ENCODE peak calls at places on chromosome 19, in ten cellular contexts. A is thyroid gland, W is right lobe of liver, F is aorta, P is colonic mucosa, B is ascending aorta, K is endodermal cell, S is neuronal stem cell, L is heart left ventricle, O is esophagus squamous epithelium. R is an unnamed sample. For H3K36me3, the result is how much of the 10 kb centered on the place peaks cover.

GRCh38 chr19:31340059-31341025 is 8.9 kb downstream of the TSHZ3 start:
- DNase-seq in A (peak), W (no peak), F (no peak), P (no peak), B (no peak), K (no peak), S (no peak), L (no peak), O (no peak), R (no peak)

GRCh38 chr19:35693835-35694599 is 10.3 kb upstream of the ZBTB32 start:
- DNase-seq in A (peak), W (peak), F (peak), P (peak), B (peak), K (peak), S (peak), L (peak), O (peak), R (peak)

GRCh38 chr19:47433121-47433520 is 13.8 kb upstream of the MEIS3 start:
- DNase-seq in A (no peak), W (no peak), F (no peak), P (no peak), B (no peak), K (no peak), S (no peak), L (no peak), O (no peak), R (no peak)

GRCh38 chr19:30807263-30807662 is 435.1 kb downstream of the ZNF536 start:
- DNase-seq in A (no peak), W (no peak), F (no peak), P (no peak), B (no peak), K (no peak), S (no peak), L (no peak), O (no peak), R (no peak)

GRCh38 chr19:36169084-36169760 is 17.0 kb upstream of the COX7A1 start:
- DNase-seq in A (peak), W (no peak), F (no peak), P (peak), B (no peak), K (no peak), S (no peak), L (peak), O (no peak), R (peak)

GRCh38 chr19:16104722-16105121 is 7.0 kb upstream of the RAB8A start:
- DNase-seq in A (no peak), W (no peak), F (no peak), P (no peak), B (no peak), K (no peak), S (no peak), L (no peak), O (no peak), R (no peak)

GRCh38 chr19:34171877-34172660 is at the start of gene LSM14A:
- DNase-seq in A (peak), W (peak), F (peak), P (peak), B (peak), K (peak), S (peak), L (peak), O (peak), R (peak)

GRCh38 chr19:43527860-43528622 is 1.0 kb upstream of the ETHE1 start:
- DNase-seq in A (peak), W (no peak), F (no peak), P (peak), B (no peak), K (no peak), S (no peak), L (no peak), O (no peak), R (peak)

GRCh38 chr19:33098023-33098652 is 17.2 kb downstream of the GPATCH1 start:
- DNase-seq in A (no peak), W (peak), F (no peak), P (no peak), B (no peak), K (no peak), S (no peak), L (no peak), O (no peak), R (no peak)

GRCh38 chr19:35222373-35223005 is 6.0 kb downstream of the FAM187B start:
- DNase-seq in A (no peak), W (peak), F (no peak), P (no peak), B (no peak), K (no peak), S (no peak), L (no peak), O (no peak), R (no peak)

GRCh38 chr19:35663981-35664380 is 2.3 kb upstream of the UPK1A start:
- DNase-seq in A (no peak), W (no peak), F (no peak), P (no peak), B (no peak), K (no peak), S (no peak), L (no peak), O (no peak), R (no peak)

GRCh38 chr19:3125900-3126524 is 9.8 kb upstream of the GNA15 start:
- DNase-seq in A (peak), W (peak), F (no peak), P (peak), B (no peak), K (peak), S (no peak), L (no peak), O (no peak), R (peak)

GRCh38 chr19:45790942-45791341 is 1.7 kb downstream of the DMWD start:
- DNase-seq in A (no peak), W (no peak), F (no peak), P (no peak), B (no peak), K (no peak), S (no peak), L (no peak), O (no peak), R (no peak)

GRCh38 chr19:54302252-54302651 is 10.7 kb downstream of the LILRA5 start:
- DNase-seq in A (no peak), W (no peak), F (no peak), P (no peak), B (no peak), K (no peak), S (no peak), L (peak), O (no peak), R (no peak)

GRCh38 chr19:366205-366783 is 21.7 kb upstream of the MIER2 start:
- DNase-seq in A (no peak), W (no peak), F (no peak), P (no peak), B (no peak), K (peak), S (no peak), L (no peak), O (no peak), R (no peak)

GRCh38 chr19:16382775-16383543 is 58.3 kb downstream of the KLF2 start:
- DNase-seq in A (no peak), W (peak), F (peak), P (peak), B (peak), K (peak), S (peak), L (peak), O (no peak), R (peak)

GRCh38 chr19:459724-460511 is 915 bp downstream of the SHC2 start:
- DNase-seq in A (peak), W (peak), F (no peak), P (peak), B (no peak), K (peak), S (peak), L (peak), O (no peak), R (no peak)

GRCh38 chr19:20244356-20244755 is 77.3 kb downstream of the ZNF486 start:
- DNase-seq in A (no peak), W (no peak), F (no peak), P (no peak), B (no peak), K (no peak), S (no peak), L (no peak), O (no peak), R (no peak)

GRCh38 chr19:31676271-31677004 is 327.2 kb upstream of the TSHZ3 start:
- DNase-seq in A (peak), W (no peak), F (no peak), P (no peak), B (no peak), K (peak), S (no peak), L (no peak), O (no peak), R (no peak)

GRCh38 chr19:5838437-5839311 is 828 bp downstream of the FUT6 start:
- DNase-seq in A (no peak), W (no peak), F (no peak), P (peak), B (no peak), K (no peak), S (no peak), L (no peak), O (no peak), R (no peak)

GRCh38 chr19:741506-742131 is 9.3 kb upstream of the MISP start:
- DNase-seq in A (no peak), W (no peak), F (no peak), P (no peak), B (no peak), K (peak), S (no peak), L (no peak), O (no peak), R (no peak)

GRCh38 chr19:35607661-35608060 is 4.9 kb upstream of the HAUS5 start:
- DNase-seq in A (no peak), W (no peak), F (no peak), P (no peak), B (no peak), K (no peak), S (no peak), L (no peak), O (no peak), R (no peak)

GRCh38 chr19:42093505-42093904 is 17.5 kb downstream of the ZNF574 start:
- DNase-seq in A (no peak), W (no peak), F (no peak), P (no peak), B (no peak), K (no peak), S (no peak), L (no peak), O (no peak), R (no peak)

GRCh38 chr19:45448887-45449299 is 18.9 kb upstream of the FOSB start:
- DNase-seq in A (no peak), W (no peak), F (no peak), P (no peak), B (no peak), K (no peak), S (no peak), L (no peak), O (no peak), R (no peak)

GRCh38 chr19:33649919-33650305 is 28.2 kb downstream of the CHST8 start:
- DNase-seq in A (no peak), W (no peak), F (no peak), P (no peak), B (no peak), K (no peak), S (no peak), L (no peak), O (no peak), R (no peak)

GRCh38 chr19:2575734-2576481 is 100.0 kb downstream of the GADD45B start:
- DNase-seq in A (peak), W (peak), F (peak), P (peak), B (peak), K (peak), S (no peak), L (peak), O (no peak), R (peak)

GRCh38 chr19:47790398-47790814 is 11.9 kb downstream of the SELENOW start:
- DNase-seq in A (peak), W (peak), F (peak), P (peak), B (no peak), K (peak), S (peak), L (peak), O (no peak), R (peak)

GRCh38 chr19:9535934-9536333 is 2.5 kb downstream of the ZNF426 start:
- DNase-seq in A (no peak), W (no peak), F (no peak), P (no peak), B (no peak), K (no peak), S (no peak), L (no peak), O (no peak), R (no peak)
- H3K36me3 ChIP-seq in A (half or more), W (under half), F (under half), P (under half), B (half or more), K (half or more), S (under half), L (half or more), O (under half), R (half or more)

DNA sequence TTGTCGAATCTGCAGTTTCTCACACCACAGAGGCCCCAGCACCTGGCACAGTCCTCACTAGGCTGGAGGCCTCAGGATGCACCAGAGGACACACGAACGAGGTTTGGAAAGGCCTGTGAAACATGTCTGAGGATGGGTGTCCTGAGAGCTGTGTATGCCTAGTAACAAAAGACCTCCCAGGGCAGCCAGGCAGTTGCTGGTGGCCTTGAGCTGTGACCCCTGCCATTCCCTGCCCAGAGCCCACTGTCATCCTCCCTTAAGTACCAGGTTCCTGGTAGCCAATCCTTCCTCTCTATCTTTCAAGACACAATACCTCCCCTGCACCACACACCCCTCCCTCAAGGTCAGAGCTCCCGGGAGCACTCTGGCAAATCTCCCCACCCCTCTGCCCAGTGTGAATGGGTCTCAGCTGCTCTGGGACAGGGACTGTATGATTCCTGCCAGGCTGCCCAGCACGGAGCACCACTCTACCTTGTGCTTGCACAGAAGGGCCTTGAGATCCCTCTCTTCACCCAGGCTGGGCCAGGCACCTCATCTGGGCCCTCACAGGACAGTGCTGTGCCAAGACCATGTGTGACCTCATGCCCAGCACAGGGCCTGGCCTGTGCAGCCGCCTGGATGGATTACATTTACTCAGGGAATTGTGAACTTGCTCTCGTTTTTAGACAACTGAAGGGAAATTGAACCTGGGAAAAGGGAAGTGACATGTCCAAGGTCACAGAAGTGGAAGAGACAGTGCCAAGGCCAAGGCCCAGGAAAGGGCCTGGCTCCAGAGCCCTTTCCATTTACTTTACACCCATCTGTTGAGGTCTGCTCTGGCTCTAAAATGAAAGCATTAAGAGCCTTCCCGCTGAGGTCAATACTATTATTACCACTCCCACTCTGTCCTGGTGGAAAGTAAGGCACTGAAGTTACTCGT is 2.2 kb downstream of the ZNF787 start:
- DNase-seq in A (no peak), W (no peak), F (no peak), P (no peak), B (no peak), K (no peak), S (no peak), L (no peak), O (no peak), R (no peak)
- H3K4me3 ChIP-seq in A (no peak), W (peak), F (no peak), P (peak), B (peak), K (peak), S (peak), L (peak), O (peak), R (peak)

GRCh38 chr19:8426283-8426682 is 13.2 kb downstream of the MARCHF2 start:
- DNase-seq in A (no peak), W (no peak), F (no peak), P (no peak), B (no peak), K (no peak), S (no peak), L (no peak), O (no peak), R (no peak)
- H3K27ac ChIP-seq in A (no peak), W (no peak), F (no peak), P (no peak), B (no peak), K (no peak), S (no peak), L (no peak), O (no peak), R (no peak)

GRCh38 chr19:40704491-40705361 is 12.0 kb downstream of the COQ8B start:
- DNase-seq in A (no peak), W (no peak), F (no peak), P (no peak), B (no peak), K (no peak), S (no peak), L (no peak), O (no peak), R (no peak)
- H3K36me3 ChIP-seq in A (half or more), W (under half), F (under half), P (under half), B (half or more), K (half or more), S (under half), L (under half), O (under half), R (half or more)

GRCh38 chr19:13353625-13354024 is 152.7 kb downstream of the CACNA1A start:
- DNase-seq in A (no peak), W (no peak), F (no peak), P (no peak), B (no peak), K (no peak), S (no peak), L (no peak), O (no peak), R (no peak)

GRCh38 chr19:13350761-13351160 is 155.5 kb downstream of the CACNA1A start:
- DNase-seq in A (no peak), W (no peak), F (no peak), P (no peak), B (no peak), K (no peak), S (no peak), L (no peak), O (no peak), R (no peak)

GRCh38 chr19:13356686-13357280 is 149.5 kb downstream of the CACNA1A start:
- DNase-seq in A (no peak), W (no peak), F (no peak), P (no peak), B (no peak), K (no peak), S (no peak), L (no peak), O (no peak), R (no peak)

GRCh38 chr19:13355356-13355755 is 150.9 kb downstream of the CACNA1A start:
- DNase-seq in A (no peak), W (no peak), F (no peak), P (no peak), B (no peak), K (no peak), S (no peak), L (no peak), O (no peak), R (no peak)

DNA sequence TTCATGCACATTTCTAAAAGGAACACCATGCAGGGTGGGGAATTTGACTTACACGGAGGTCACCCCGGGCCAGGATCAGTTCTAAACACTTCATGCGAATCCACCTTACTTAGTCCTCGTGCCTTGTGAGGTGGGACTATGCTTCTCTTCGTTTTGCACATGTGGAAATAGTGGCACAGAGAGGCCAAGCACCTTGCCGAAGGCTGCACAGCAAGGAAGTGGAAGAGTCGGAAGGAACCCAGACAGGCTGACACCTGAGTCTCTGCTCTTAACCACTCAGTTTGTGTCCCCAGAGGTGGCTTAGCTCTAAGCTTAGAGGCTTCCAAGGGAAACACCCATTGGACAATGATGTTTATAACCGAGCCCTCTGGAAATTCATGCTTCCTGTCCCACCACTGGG is 150.1 kb downstream of the CACNA1A start:
- DNase-seq in A (no peak), W (no peak), F (no peak), P (no peak), B (no peak), K (no peak), S (no peak), L (no peak), O (no peak), R (no peak)
- H3K4me3 ChIP-seq in A (no peak), W (no peak), F (no peak), P (no peak), B (no peak), K (no peak), S (no peak), L (no peak), O (no peak), R (no peak)

DNA sequence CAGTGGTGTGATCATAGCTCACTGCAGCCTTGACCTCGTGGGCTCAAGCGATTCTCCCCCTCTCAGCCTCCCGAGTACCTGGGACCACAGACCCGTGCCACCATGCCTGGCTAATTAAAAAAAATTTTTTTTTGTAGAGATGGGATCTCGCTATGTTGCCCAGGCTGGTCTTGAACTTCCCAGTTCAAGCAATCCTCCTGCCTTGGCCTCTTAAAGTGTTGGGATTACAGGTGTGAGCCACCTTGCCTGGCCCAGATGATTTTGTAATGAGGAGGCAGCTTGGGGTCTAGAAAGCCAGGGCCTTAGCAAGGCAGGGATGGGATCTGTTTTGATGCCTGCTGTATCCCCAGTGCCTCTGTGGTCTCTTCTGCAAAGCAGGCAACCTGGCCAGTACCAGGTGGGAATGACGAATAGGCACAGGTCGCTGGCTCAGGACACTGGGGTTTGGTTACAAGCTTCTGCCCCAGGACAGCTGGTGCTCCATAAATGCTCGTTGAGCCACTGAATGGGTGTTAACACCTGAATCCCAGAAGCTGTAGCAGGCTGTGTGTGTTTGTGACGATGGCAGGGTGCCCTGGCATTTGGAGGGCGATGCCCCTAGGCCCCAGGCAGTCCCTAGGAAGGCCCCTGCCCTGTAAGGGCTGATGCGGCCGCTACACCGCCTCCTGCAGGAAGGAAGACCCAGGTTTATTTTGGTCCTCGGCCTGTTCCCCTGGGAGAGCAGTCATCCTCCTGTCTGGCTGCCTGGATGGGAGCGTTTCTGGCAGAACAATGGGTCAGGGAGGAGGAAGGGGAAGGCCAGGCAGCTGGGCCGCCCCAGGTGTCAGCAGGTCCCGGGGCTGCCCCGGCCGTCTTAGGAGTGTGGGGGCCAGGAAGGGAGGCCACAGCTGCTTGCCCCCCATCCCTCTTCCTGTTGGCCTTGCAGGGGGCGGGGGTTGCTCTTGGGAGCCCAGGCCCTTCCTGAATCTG is 8.6 kb downstream of the TNFAIP8L1 start:
- DNase-seq in A (peak), W (peak), F (no peak), P (no peak), B (no peak), K (peak), S (no peak), L (peak), O (no peak), R (no peak)
- H3K27ac ChIP-seq in A (peak), W (no peak), F (no peak), P (peak), B (no peak), K (peak), S (no peak), L (peak), O (peak), R (no peak)

R was measured in tibial artery.